ENCODE peak calls at places on chromosomes 3 and 15, in nine cellular contexts. H is K562, I is HCT116, U is sigmoid colon, Z is endodermal cell, J is OCI-LY7, Q is pancreas, R is brain microvascular endothelial cell, O is fibroblast of lung. L is an unnamed sample.

GRCh38 chr15:77541421-77542181 is 91.1 kb downstream of the LINGO1 start:
- DNase-seq in O (peak), J (no peak), Q (no peak), I (no peak), Z (peak), R (no peak), H (no peak), U (peak), L (peak)

GRCh38 chr3:50554553-50554952 is 13.0 kb downstream of the C3orf18 start:
- DNase-seq in J (no peak), U (no peak), R (no peak), H (no peak), I (no peak), Q (no peak), O (no peak), Z (no peak), L (no peak)

GRCh38 chr15:58398643-58399042 is 33.1 kb upstream of the LIPC start:
- DNase-seq in U (no peak), H (no peak), O (no peak), I (no peak), R (no peak), Z (no peak), Q (no peak), J (no peak), L (no peak)

GRCh38 chr3:8982509-8982908 is 19.2 kb upstream of the RAD18 start:
- DNase-seq in J (no peak), H (no peak), Z (no peak), Q (no peak), I (no peak), R (no peak), O (peak), U (no peak), L (no peak)

GRCh38 chr3:50602675-50603191 is 8.8 kb downstream of the CISH start:
- DNase-seq in O (no peak), H (no peak), U (no peak), I (no peak), J (no peak), Z (no peak), R (no peak), Q (peak), L (no peak)

GRCh38 chr15:52682200-52682599 is 3.0 kb upstream of the ATOSA start:
- DNase-seq in O (no peak), Z (no peak), U (no peak), I (no peak), Q (no peak), J (peak), R (no peak), H (no peak), L (no peak)

GRCh38 chr3:24145481-24145880 is 200.4 kb downstream of the NR1D2 start:
- DNase-seq in Z (no peak), H (no peak), O (peak), J (no peak), I (no peak), Q (no peak), U (no peak), R (no peak), L (no peak)

GRCh38 chr3:106183762-106184391 is 315.1 kb upstream of the CBLB start:
- DNase-seq in I (no peak), O (peak), Z (no peak), J (no peak), H (no peak), Q (no peak), R (peak), U (no peak), L (no peak)

GRCh38 chr3:105579439-105579838 is 212.7 kb downstream of the ALCAM start:
- DNase-seq in J (no peak), O (peak), H (no peak), Z (no peak), Q (no peak), U (no peak), I (no peak), R (no peak), L (no peak)

GRCh38 chr15:87118424-87118823 is 1038.8 kb downstream of the AGBL1 start:
- DNase-seq in J (no peak), U (no peak), H (no peak), Q (no peak), I (no peak), Z (no peak), R (no peak), O (peak), L (no peak)

GRCh38 chr3:133488785-133489367 is 84.6 kb upstream of the CDV3 start:
- DNase-seq in R (peak), O (peak), U (no peak), Q (no peak), I (no peak), H (no peak), J (peak), Z (peak), L (no peak)

GRCh38 chr3:52388348-52388821 is 56.5 kb downstream of the SEMA3G start:
- DNase-seq in J (no peak), I (no peak), U (no peak), Z (peak), R (no peak), H (peak), Q (no peak), O (no peak), L (no peak)
- TF ChIP-seq CTCF in J (no peak), I (no peak), U (no peak), Z (peak), R (peak), H (peak), Q (no peak), O (no peak), L (no peak)

GRCh38 chr15:40290540-40291087 is 7.8 kb upstream of the ANKRD63 start:
- DNase-seq in J (no peak), H (no peak), O (no peak), Z (no peak), U (no peak), Q (no peak), R (no peak), I (no peak), L (no peak)
- H3K4me3 ChIP-seq in J (no peak), H (peak), O (no peak), Z (no peak), U (peak), Q (peak), R (peak), I (no peak), L (peak)

GRCh38 chr3:183073839-183074615 is 25.3 kb downstream of the MCCC1 start:
- DNase-seq in Q (no peak), I (peak), U (no peak), H (no peak), R (peak), O (no peak), Z (no peak), J (no peak), L (no peak)
- H3K27ac ChIP-seq in Q (no peak), I (no peak), U (no peak), H (no peak), R (peak), O (no peak), Z (no peak), J (no peak), L (no peak)

GRCh38 chr3:135629696-135630408 is 335.7 kb upstream of the PPP2R3A start:
- DNase-seq in Q (no peak), Z (no peak), U (no peak), I (no peak), J (no peak), O (no peak), H (no peak), R (no peak), L (no peak)
- TF ChIP-seq CTCF in Q (no peak), Z (no peak), U (no peak), I (no peak), J (no peak), O (no peak), H (no peak), R (no peak), L (no peak)

GRCh38 chr3:195266428-195266827 is 4.5 kb downstream of the XXYLT1 start:
- DNase-seq in H (peak), U (no peak), I (no peak), J (no peak), R (no peak), O (no peak), Z (no peak), Q (no peak), L (no peak)
- H3K4me3 ChIP-seq in H (no peak), U (no peak), I (no peak), J (no peak), R (no peak), O (no peak), Z (no peak), Q (no peak), L (no peak)

DNA sequence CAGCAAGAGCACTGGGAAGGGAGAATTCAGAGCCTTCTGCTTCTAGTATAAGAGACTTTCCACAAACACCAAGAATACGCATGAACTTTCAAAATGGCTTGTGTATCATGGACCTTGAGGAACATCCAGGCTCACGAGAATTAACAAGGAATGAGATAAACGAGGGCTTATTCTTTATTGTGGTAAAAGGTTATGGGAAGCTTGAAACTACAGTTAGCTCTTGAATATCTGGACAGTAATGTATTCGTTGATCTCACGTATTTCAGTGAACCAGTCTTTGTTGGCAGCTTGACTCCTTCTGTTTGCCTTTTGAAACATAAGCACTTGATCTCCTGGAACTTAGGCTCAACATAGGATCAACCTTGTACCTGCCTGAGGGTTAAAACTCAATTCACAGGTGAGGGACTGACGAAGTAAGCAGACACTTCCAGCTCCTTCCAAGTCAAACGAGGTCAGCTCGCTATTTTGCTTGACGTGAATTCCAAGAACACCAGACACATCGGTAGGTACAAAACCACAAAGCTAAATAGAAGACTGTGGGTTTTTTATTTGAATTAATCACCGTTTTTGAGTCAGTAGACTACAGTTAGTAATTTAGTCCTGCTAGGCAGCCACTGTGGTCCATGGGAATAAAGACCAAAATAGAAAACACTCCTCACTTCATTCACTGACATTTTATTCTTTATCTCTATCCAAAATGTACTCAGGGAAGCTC is 30.8 kb downstream of the GALNT15 start:
- DNase-seq in O (peak), H (no peak), R (no peak), J (no peak), Z (no peak), I (no peak), Q (no peak), U (no peak), L (no peak)
- H3K27ac ChIP-seq in O (no peak), H (no peak), R (no peak), J (no peak), Z (no peak), I (no peak), Q (no peak), U (no peak), L (no peak)

GRCh38 chr3:121592856-121593702 is at the start of gene FBXO40:
- DNase-seq in R (no peak), O (no peak), H (no peak), Q (peak), Z (peak), I (no peak), U (no peak), J (peak), L (no peak)
- TF ChIP-seq CTCF in R (no peak), O (no peak), H (no peak), Q (no peak), Z (peak), I (no peak), U (no peak), J (peak), L (no peak)

DNA sequence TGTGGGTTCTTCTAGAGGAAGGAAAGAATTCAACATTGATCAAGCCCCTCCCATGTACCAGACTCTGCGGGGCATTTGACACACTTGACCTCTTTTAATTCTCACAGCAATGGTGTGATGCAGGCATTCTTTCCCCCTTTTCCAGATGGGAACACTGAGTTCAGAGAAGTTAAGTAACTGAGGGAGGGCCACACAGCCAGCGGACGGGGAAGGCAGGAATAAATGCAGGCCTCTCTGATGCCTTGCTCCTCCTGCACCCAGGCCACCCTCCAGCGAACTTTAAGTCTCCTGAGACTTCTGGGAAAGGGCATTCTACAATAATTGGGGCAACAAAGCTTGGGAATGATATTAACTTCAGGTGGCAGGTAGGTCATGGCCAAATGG is 227.4 kb downstream of the UACA start:
- DNase-seq in I (no peak), J (no peak), H (no peak), R (no peak), U (peak), Z (peak), O (no peak), Q (no peak), L (no peak)
- H3K4me3 ChIP-seq in I (no peak), J (no peak), H (no peak), R (no peak), U (no peak), Z (no peak), O (no peak), Q (no peak), L (no peak)

DNA sequence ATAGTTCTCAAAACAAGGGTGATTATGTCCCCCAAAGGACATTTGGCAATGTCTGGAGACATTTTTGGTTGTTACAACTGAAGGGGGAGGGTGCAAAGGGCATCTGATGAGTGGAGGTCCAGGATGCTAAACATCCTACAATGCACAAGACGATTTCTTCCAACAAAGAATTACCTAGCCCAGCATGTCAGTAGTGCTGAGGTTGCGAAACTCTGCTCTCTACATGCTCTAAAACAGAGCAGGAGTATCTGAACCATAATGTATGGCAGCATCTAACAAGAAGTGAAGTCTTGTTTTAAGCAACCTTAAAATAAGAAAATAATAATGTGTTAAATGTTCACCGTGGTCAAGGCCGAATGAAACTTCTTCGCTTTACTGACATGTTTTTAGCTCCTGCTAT is 7.0 kb downstream of the GYG1 start:
- DNase-seq in R (no peak), Z (no peak), I (no peak), J (no peak), O (no peak), U (no peak), H (no peak), Q (no peak), L (no peak)
- H3K27ac ChIP-seq in R (no peak), Z (no peak), I (no peak), J (no peak), O (no peak), U (no peak), H (no peak), Q (no peak), L (no peak)

DNA sequence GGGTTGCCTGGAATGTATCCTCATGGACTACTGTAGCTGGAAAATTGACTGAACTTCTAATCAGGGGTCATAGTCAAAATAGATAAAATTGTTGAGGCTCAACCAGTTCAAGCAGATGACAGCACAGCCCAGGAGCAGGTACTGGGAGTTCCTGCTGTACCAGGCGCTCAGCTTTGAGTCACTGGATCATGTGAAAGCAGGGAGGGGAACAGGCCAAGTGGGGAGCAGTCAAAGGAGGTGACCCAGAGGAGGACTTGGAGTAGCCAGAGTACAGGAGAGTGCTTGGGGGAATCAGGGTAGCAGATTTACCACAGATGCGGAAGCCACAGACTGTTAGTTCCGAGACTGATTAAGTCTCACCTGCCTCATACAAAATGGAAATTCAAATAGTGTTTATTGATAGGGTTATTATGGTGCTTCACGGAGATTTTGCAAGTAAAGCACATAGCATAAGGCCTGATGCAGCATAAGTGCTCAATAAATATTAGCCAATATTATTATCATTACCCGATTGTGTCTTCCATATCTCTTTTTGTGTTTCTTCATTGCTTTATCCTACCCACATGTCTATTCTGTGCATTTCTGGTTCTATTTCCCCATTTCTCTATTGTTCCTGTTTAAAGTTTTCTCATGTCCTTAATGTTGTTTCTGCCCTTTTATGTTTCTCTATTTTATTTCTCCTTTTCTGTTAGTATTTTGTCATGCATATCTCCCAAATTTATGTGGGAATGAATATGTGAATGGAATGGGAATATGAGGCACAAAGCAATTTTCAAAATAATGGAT is 369.2 kb upstream of the MCTP2 start:
- DNase-seq in R (no peak), O (no peak), U (peak), I (no peak), Q (no peak), H (no peak), J (no peak), Z (no peak), L (no peak)
- TF ChIP-seq CTCF in R (no peak), O (no peak), U (no peak), I (no peak), Q (no peak), H (no peak), J (no peak), Z (no peak), L (no peak)

L was measured in dorsolateral prefrontal cortex.